ENCODE peak calls at places on chromosomes 7 and 10, in ten cellular contexts. R is tibial nerve; X is HT1080; C is NCI-H1105 treated with DMSO at 0.1 percent for 48 hours; Y is GM23248; Z is C1 segment of cervical spinal cord; J is iris pigment epithelial cell; L is Ammon's horn; P is activated effector memory CD4-positive, alpha-beta T cell treated with anti-CD3 and anti-CD28 coated beads, Interleukin-2, amount 50 U/mL, for 16 hours; M is M059J. I is an unnamed sample.

GRCh38 chr7:5594616-5595544 is 171.2 kb upstream of the TNRC18 start:
- DNase-seq in Z (no peak), P (no peak), R (no peak), M (peak; percentile 57), J (peak; percentile 45), Y (peak; percentile 66), L (no peak), C (peak; percentile 42), X (peak; percentile 60), I (no peak)

GRCh38 chr10:68562666-68563522 is 2.8 kb downstream of the TET1 start:
- DNase-seq in Y (peak; percentile 67), Z (no peak), R (no peak), C (peak; percentile 3), J (peak; percentile 63), P (peak; percentile 10), X (no peak), L (no peak), M (peak; percentile 60), I (no peak)

GRCh38 chr10:35506741-35507140 is 98.4 kb upstream of the GJD4 start:
- DNase-seq in M (no peak), Z (no peak), L (no peak), P (no peak), C (no peak), Y (no peak), X (no peak), J (no peak), R (no peak), I (no peak)

GRCh38 chr7:15932318-15932717 is 245.8 kb upstream of the MEOX2 start:
- DNase-seq in J (no peak), L (no peak), R (no peak), C (no peak), P (no peak), M (no peak), X (no peak), Y (no peak), Z (no peak), I (no peak)

GRCh38 chr10:97564776-97565175 is 7.8 kb upstream of the ANKRD2 start:
- DNase-seq in M (no peak), C (no peak), J (peak; percentile 33), X (peak; percentile 39), R (no peak), Z (no peak), Y (no peak), L (no peak), P (no peak), I (no peak)

GRCh38 chr10:128463991-128464755 is 337.9 kb upstream of the MKI67 start:
- DNase-seq in Z (no peak), R (no peak), P (peak; percentile 68), Y (peak; percentile 33), X (no peak), M (peak; percentile 39), J (peak; percentile 59), C (no peak), L (peak; percentile 73), I (no peak)

GRCh38 chr7:43114451-43114765 is 2.0 kb downstream of the HECW1 start:
- DNase-seq in M (no peak), R (no peak), L (no peak), X (no peak), J (no peak), P (no peak), Z (no peak), C (no peak), Y (peak; percentile 11), I (no peak)

GRCh38 chr7:41699532-41699931 is 3.4 kb downstream of the INHBA start:
- DNase-seq in P (no peak), J (peak; percentile 46), M (peak; percentile 58), R (no peak), Y (peak; percentile 53), X (no peak), Z (no peak), C (no peak), L (peak; percentile 40), I (no peak)

GRCh38 chr10:117531371-117532002 is 11.1 kb upstream of the EMX2 start:
- DNase-seq in Z (no peak), Y (no peak), C (no peak), L (no peak), J (no peak), X (no peak), R (no peak), P (no peak), M (no peak), I (no peak)

GRCh38 chr10:29408847-29409240 is 120.0 kb downstream of the LYZL1 start:
- DNase-seq in R (no peak), X (no peak), J (no peak), Z (no peak), Y (no peak), L (no peak), P (no peak), C (no peak), M (no peak), I (no peak)

GRCh38 chr7:102068846-102069245 is 217.8 kb upstream of the SH2B2 start:
- DNase-seq in Z (no peak), P (peak; percentile 22), L (no peak), Y (no peak), C (no peak), M (no peak), J (no peak), X (no peak), R (no peak), I (no peak)

GRCh38 chr10:85619832-85620231 is 746.8 kb downstream of the GRID1 start:
- DNase-seq in C (no peak), R (no peak), Y (no peak), X (no peak), Z (no peak), J (no peak), P (no peak), M (no peak), L (no peak), I (no peak)

I was measured in cerebellum.